ENCODE peak calls at places on chromosome 15, in six cellular contexts. C is HepG2, U is K562, D is endothelial cell of umbilical vein, E is GM12878, L is A549. Y is an unnamed sample.

GRCh38 chr15:82850242-82850591 is 40.8 kb downstream of the WHAMM start:
- DNase-seq in E (no peak), L (no peak), C (no peak), U (peak), D (no peak), Y (no peak)

GRCh38 chr15:88077249-88077810 is 179.2 kb downstream of the NTRK3 start:
- DNase-seq in E (no peak), L (no peak), U (no peak), D (no peak), C (no peak), Y (no peak)

GRCh38 chr15:69357773-69358765 is 56.1 kb upstream of the KIF23 start:
- DNase-seq in U (no peak), D (no peak), L (no peak), E (no peak), C (peak), Y (no peak)

GRCh38 chr15:48469271-48469670 is 138.0 kb downstream of the DUT start:
- DNase-seq in C (no peak), L (no peak), D (no peak), E (no peak), U (no peak), Y (no peak)

GRCh38 chr15:93462690-93463089 is 373.7 kb upstream of the RGMA start:
- DNase-seq in L (no peak), U (no peak), D (no peak), C (no peak), E (no peak), Y (no peak)

GRCh38 chr15:92845109-92845508 is 55.0 kb upstream of the CHD2 start:
- DNase-seq in C (peak), D (peak), U (no peak), E (peak), L (no peak), Y (peak)

GRCh38 chr15:48845123-48845522 is 32.8 kb upstream of the EID1 start:
- DNase-seq in U (no peak), D (no peak), E (no peak), L (no peak), C (no peak), Y (no peak)

GRCh38 chr15:82968066-82968465 is 15.5 kb upstream of the HOMER2 start:
- DNase-seq in D (no peak), E (no peak), L (no peak), U (no peak), C (no peak), Y (peak)

GRCh38 chr15:58066042-58066867 is 744 bp upstream of the ALDH1A2 start:
- DNase-seq in E (no peak), D (peak), U (peak), C (peak), L (peak), Y (peak)

GRCh38 chr15:89781891-89782618 is 5.9 kb downstream of the MESP2 start:
- DNase-seq in D (no peak), L (no peak), E (no peak), C (peak), U (no peak), Y (no peak)

GRCh38 chr15:25056484-25057429 is 102.0 kb downstream of the SNRPN start:
- DNase-seq in D (no peak), U (peak), C (no peak), E (no peak), L (no peak), Y (peak)

GRCh38 chr15:41821831-41822230 is 6.1 kb upstream of the JMJD7 start:
- DNase-seq in L (no peak), D (no peak), E (no peak), U (no peak), C (no peak), Y (no peak)

GRCh38 chr15:72197460-72198409 is at the start of gene GRAMD2A:
- DNase-seq in L (no peak), E (no peak), U (no peak), C (no peak), D (no peak), Y (no peak)

GRCh38 chr15:89218531-89218930 is 2.8 kb downstream of the RLBP1 start:
- DNase-seq in U (no peak), C (no peak), D (no peak), E (no peak), L (no peak), Y (no peak)

GRCh38 chr15:90681480-90681879 is 35.7 kb upstream of the BLM start:
- DNase-seq in U (no peak), D (peak), L (no peak), C (no peak), E (no peak), Y (no peak)

GRCh38 chr15:76431936-76432335 is 95.4 kb downstream of the ISL2 start:
- DNase-seq in C (no peak), E (no peak), L (no peak), D (no peak), U (no peak), Y (no peak)

GRCh38 chr15:68572309-68572708 is 6.5 kb upstream of the CORO2B start:
- DNase-seq in D (no peak), C (no peak), L (no peak), U (no peak), E (no peak), Y (no peak)

GRCh38 chr15:75361989-75362641 is 6.3 kb downstream of the MAN2C1 start:
- DNase-seq in L (no peak), C (no peak), E (no peak), U (no peak), D (no peak), Y (no peak)

GRCh38 chr15:25556136-25556535 is 117.3 kb upstream of the UBE3A start:
- DNase-seq in C (no peak), L (no peak), D (no peak), U (no peak), E (no peak), Y (no peak)

GRCh38 chr15:31372635-31373091 is 46.0 kb downstream of the KLF13 start:
- DNase-seq in E (no peak), U (no peak), D (no peak), L (no peak), C (no peak), Y (peak)

GRCh38 chr15:48833526-48833925 is 22.7 kb upstream of the CEP152 start:
- DNase-seq in C (no peak), D (no peak), L (no peak), U (no peak), E (no peak), Y (no peak)

GRCh38 chr15:31268108-31268501 is 58.5 kb upstream of the KLF13 start:
- DNase-seq in U (no peak), D (no peak), L (no peak), E (no peak), C (no peak), Y (peak)

GRCh38 chr15:36798366-36798765 is 218.9 kb downstream of the CDIN1 start:
- DNase-seq in L (peak), C (no peak), E (no peak), D (peak), U (no peak), Y (no peak)

GRCh38 chr15:70955151-70955550 is 62.5 kb downstream of the LRRC49 start:
- DNase-seq in U (no peak), D (no peak), C (no peak), E (no peak), L (no peak), Y (no peak)

GRCh38 chr15:63151665-63152064 is 5.6 kb downstream of the RPS27L start:
- DNase-seq in C (no peak), L (no peak), U (no peak), D (no peak), E (no peak), Y (no peak)

GRCh38 chr15:57327985-57328471 is 48.3 kb upstream of the CGNL1 start:
- DNase-seq in C (no peak), D (no peak), L (no peak), E (no peak), U (no peak), Y (no peak)

GRCh38 chr15:70160803-70161565 is 63.3 kb upstream of the TLE3 start:
- DNase-seq in D (no peak), U (no peak), L (no peak), E (no peak), C (no peak), Y (no peak)

GRCh38 chr15:77036537-77037474 is 34.1 kb downstream of the TSPAN3 start:
- DNase-seq in L (no peak), D (no peak), C (no peak), E (no peak), U (no peak), Y (peak)

GRCh38 chr15:92892201-92892555 is 7.9 kb upstream of the CHD2 start:
- DNase-seq in U (no peak), C (no peak), D (no peak), E (no peak), L (no peak), Y (no peak)

DNA sequence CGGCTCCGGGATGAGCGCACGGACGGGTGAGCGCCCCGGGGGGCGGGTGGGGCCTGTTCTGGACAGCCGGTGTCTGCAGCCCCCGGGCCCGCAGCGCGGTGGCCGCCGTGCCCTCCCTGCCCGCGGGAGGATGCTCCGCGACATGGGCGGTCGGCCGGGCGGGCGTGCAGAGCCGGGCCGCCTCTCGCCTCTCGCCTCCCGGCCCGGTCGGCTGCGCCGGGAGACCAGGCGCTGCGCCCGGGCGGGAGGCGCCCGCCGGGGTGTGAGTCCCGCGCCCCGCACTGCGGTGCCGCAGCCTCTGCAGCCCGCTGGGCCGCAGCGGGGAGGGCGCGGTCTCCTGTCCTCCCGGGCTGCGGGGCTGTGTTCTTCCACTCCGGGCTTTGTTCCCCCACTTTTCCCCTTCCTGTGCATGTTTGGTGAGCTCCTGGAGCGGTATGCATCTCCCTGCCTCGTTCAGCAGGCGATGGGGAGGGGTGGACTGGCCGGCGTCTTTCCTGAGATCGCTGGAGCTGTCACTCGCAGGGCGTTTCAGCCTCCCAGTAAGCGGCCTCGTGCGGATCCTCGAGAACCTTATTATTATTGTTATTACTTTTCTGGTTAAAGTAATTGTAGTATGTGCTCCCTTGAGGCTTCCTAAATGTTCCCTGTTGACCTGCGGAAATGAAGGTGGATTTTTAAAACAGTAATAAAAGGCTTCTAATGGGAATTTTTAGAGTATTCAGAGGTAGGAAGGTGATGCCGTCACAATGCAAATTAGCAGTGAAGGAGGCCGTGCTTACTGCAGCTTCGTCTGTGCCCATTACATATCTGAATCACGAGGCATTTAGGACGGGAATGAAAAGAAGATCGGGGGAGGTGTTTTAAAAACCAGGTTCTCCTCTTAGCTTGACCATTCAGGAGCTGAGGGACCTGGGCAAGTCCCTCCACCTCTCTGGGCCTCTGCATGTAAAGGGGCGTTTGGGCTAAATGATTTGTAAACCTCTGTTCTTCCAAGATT is 588 bp downstream of the TMOD2 start:
- DNase-seq in U (peak), D (peak), L (peak), E (no peak), C (no peak), Y (peak)
- H3K4me3 ChIP-seq in U (peak), D (peak), L (peak), E (peak), C (peak), Y (peak)

DNA sequence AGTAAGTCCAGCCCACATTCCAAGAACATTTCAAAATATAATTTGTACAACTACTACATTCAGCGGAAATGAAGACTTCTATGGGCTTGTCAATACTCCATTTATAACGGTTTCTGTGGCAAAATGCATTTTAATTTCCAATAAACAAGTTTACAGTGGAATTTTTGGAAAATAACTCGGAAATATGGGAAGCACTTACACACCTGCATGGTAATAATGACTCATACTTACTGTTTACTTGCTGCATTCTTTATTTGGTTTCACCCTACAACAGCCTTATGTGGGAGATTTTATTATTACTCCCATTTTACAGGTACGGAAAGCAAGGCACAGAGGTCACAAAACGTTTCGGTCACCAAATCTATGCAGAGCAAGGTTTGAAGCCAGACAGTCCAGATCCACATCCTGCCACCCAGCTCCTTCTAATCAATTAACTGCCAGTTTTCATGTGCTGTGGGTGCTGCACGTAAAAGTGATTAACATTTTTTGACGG is 62.4 kb downstream of the LDHAL6B start:
- DNase-seq in D (no peak), U (no peak), C (no peak), E (no peak), L (no peak), Y (no peak)
- TF ChIP-seq MYC in D (no peak), U (no peak), C (no peak), E (no peak), L (no peak), Y (no peak)

GRCh38 chr15:67456677-67457529 is 64.0 kb upstream of the C15orf61 start:
- DNase-seq in E (peak), U (peak), L (peak), D (peak), C (peak), Y (peak)
- TF ChIP-seq CTCF in E (peak), U (peak), L (peak), D (peak), C (peak), Y (peak)

GRCh38 chr15:39781147-39781966 is 1.3 kb downstream of the FSIP1 start:
- DNase-seq in U (no peak), L (no peak), D (no peak), E (no peak), C (no peak), Y (peak)
- H3K4me3 ChIP-seq in U (no peak), L (peak), D (no peak), E (no peak), C (no peak), Y (peak)

DNA sequence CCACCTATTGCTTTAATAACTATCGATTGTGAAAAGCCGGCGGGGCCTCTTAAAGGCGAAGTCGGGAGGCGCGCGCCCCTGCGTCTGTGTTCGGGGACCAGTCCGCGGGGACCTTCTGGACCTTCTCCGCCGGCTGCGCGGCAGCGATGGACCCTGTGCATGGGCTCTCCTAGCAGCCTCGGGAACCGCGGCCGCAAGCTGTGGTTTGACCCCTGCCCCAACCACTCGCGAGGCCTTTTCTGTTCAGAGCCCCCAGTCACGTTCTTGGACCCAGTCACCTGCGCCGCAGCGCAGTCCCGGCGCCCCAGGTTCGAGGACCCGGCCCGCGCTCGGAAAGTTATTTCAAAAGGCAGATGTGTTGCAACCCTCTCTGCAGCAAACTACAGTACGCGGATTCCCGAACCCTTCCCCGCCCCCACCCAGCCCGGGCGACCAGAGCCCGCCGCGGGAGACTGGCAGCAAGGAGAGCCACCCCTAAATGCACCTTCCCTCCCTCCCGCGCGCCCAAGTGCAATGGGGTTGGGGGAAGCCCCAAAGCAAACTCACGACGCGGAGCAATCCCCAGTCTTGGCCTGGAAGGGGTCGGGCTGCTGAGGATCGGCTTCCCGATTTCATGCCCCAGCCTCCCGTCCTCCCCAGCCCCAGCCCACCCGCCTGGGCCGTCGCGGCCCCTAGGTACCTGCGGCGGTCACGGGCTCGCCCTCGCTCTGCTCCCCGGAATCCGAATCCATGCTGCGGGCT is 671 bp downstream of the TNFAIP8L3 start:
- DNase-seq in E (no peak), C (peak), L (peak), D (peak), U (no peak), Y (peak)
- TF ChIP-seq MYC in E (no peak), C (no peak), L (no peak), D (no peak), U (no peak), Y (no peak)

GRCh38 chr15:22881739-22882440 is 43.4 kb downstream of the NIPA2 start:
- DNase-seq in L (no peak), E (no peak), U (no peak), D (no peak), C (no peak), Y (no peak)

GRCh38 chr15:22883196-22883595 is 44.7 kb downstream of the NIPA2 start:
- DNase-seq in D (no peak), U (no peak), L (no peak), C (no peak), E (no peak), Y (no peak)

GRCh38 chr15:22887157-22887951 is 48.9 kb downstream of the NIPA2 start:
- DNase-seq in E (no peak), C (no peak), U (peak), D (no peak), L (no peak), Y (peak)

GRCh38 chr15:22885105-22885504 is 46.6 kb downstream of the NIPA2 start:
- DNase-seq in E (no peak), D (no peak), U (no peak), L (no peak), C (no peak), Y (no peak)

DNA sequence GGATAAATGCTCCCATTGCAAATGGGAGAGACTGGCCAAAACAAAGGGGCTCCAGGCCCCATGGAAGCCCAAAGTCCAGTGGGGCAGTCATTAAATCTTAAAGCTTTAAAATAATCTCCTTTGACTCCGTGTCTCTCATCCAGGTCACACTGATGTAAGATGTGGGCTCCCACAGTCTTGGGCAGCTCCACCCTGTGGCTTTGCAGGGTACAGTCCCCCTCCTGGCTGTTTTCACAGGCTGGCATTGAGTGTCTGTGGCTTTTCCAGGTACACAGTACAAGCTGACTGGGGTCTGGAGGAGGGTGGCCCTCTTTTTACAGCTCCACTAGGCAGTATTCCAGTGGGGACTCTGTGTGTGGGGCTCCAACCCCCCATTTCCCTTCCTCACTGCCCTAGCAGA is 45.9 kb downstream of the NIPA2 start:
- DNase-seq in C (peak), L (no peak), U (no peak), D (no peak), E (no peak), Y (no peak)
- TF ChIP-seq CTCF in C (peak), L (no peak), U (peak), D (no peak), E (no peak), Y (peak)

GRCh38 chr15:99016680-99017321 is 9.2 kb upstream of the PGPEP1L start:
- DNase-seq in U (no peak), E (no peak), L (peak), D (no peak), C (no peak), Y (peak)
- H3K4me3 ChIP-seq in U (no peak), E (peak), L (no peak), D (no peak), C (no peak), Y (no peak)

GRCh38 chr15:99651023-99651807 is 82.0 kb downstream of the LYSMD4 start:
- DNase-seq in D (no peak), E (no peak), L (no peak), C (no peak), U (no peak), Y (no peak)
- TF ChIP-seq MYC in D (no peak), E (no peak), L (no peak), C (no peak), U (no peak), Y (no peak)

GRCh38 chr15:62069551-62069950 is 2.8 kb downstream of the C2CD4A start:
- DNase-seq in L (no peak), D (no peak), E (no peak), C (no peak), U (no peak), Y (no peak)

GRCh38 chr15:62067448-62068044 is 769 bp downstream of the C2CD4A start:
- DNase-seq in L (no peak), D (peak), C (no peak), E (no peak), U (no peak), Y (no peak)

GRCh38 chr15:62068787-62069170 is 2.0 kb downstream of the C2CD4A start:
- DNase-seq in D (no peak), C (no peak), E (no peak), L (no peak), U (no peak), Y (no peak)

GRCh38 chr15:62066663-62067447 is at the start of gene C2CD4A:
- DNase-seq in D (peak), L (peak), C (peak), U (no peak), E (no peak), Y (peak)

GRCh38 chr15:62068071-62068786 is 1.5 kb downstream of the C2CD4A start:
- DNase-seq in L (peak), U (peak), D (peak), E (no peak), C (peak), Y (peak)
- TF ChIP-seq CTCF in L (peak), U (peak), D (peak), E (no peak), C (peak), Y (no peak)